ENCODE peak calls at places on chromosomes 4 and X, in ten cellular contexts. J is ascending aorta, V is heart right ventricle, Y is endothelial cell of umbilical vein, G is stomach, L is thoracic aorta, A is cardiac muscle cell, T is right lobe of liver, Z is astrocyte, K is GM12878. F is an unnamed sample. For H3K9me3, the result is how much of the 10 kb centered on the place peaks cover.

GRCh38 chr4:96986800-96987199 is 1146.9 kb downstream of the PDHA2 start:
- DNase-seq in Y (no peak), K (no peak), V (no peak), Z (no peak), G (no peak), A (no peak), L (no peak), J (no peak), T (no peak), F (no peak)

GRCh38 chr4:110216079-110216478 is 17.7 kb upstream of the ELOVL6 start:
- DNase-seq in T (no peak), J (no peak), A (peak), K (no peak), G (no peak), Y (no peak), L (no peak), V (no peak), Z (no peak), F (no peak)

GRCh38 chr4:138958519-138958918 is 57.1 kb upstream of the NOCT start:
- DNase-seq in K (no peak), A (peak), Y (no peak), V (no peak), Z (no peak), L (no peak), G (no peak), J (no peak), T (no peak), F (no peak)

GRCh38 chr4:187027231-187027760 is 303.6 kb upstream of the FAT1 start:
- DNase-seq in T (no peak), G (no peak), J (no peak), A (no peak), Y (no peak), L (no peak), K (no peak), Z (no peak), V (no peak), F (no peak)

GRCh38 chrX:150094996-150095395 is 156.7 kb upstream of the EOLA2 start:
- DNase-seq in V (no peak), J (no peak), G (no peak), K (no peak), T (no peak), Z (peak), A (no peak), Y (peak), L (no peak), F (no peak)

GRCh38 chr4:55175779-55176231 is 50.4 kb upstream of the KDR start:
- DNase-seq in L (no peak), G (no peak), Z (peak), A (peak), K (no peak), Y (peak), V (no peak), T (no peak), J (no peak), F (no peak)

GRCh38 chrX:37787353-37787869 is 7.6 kb downstream of the CYBB start:
- DNase-seq in T (no peak), L (no peak), V (no peak), K (no peak), J (no peak), Z (no peak), A (no peak), G (no peak), Y (no peak), F (no peak)

GRCh38 chr4:149735796-149736195 is 79.8 kb downstream of the IQCM start:
- DNase-seq in J (no peak), T (no peak), Z (no peak), Y (no peak), G (no peak), L (no peak), A (peak), K (no peak), V (no peak), F (no peak)

GRCh38 chrX:13081385-13082285 is 37.2 kb upstream of the FAM9C start:
- DNase-seq in T (no peak), V (no peak), J (no peak), A (peak), L (no peak), Z (no peak), G (no peak), Y (no peak), K (peak), F (no peak)

GRCh38 chr4:83115000-83115399 is 471 bp upstream of the PLAC8 start:
- DNase-seq in Y (no peak), V (no peak), G (no peak), K (no peak), J (no peak), L (no peak), Z (peak), T (no peak), A (peak), F (no peak)

GRCh38 chr4:121484633-121485032 is 103.8 kb upstream of the QRFPR start:
- DNase-seq in A (peak), J (no peak), Y (peak), K (no peak), V (no peak), L (no peak), G (peak), T (no peak), Z (peak), F (no peak)

GRCh38 chrX:84162401-84162800 is 25.6 kb downstream of the RPS6KA6 start:
- DNase-seq in Z (no peak), T (no peak), K (no peak), G (no peak), V (no peak), A (no peak), L (no peak), Y (no peak), J (no peak), F (no peak)

GRCh38 chr4:16431871-16432270 is 205.6 kb upstream of the TAPT1 start:
- DNase-seq in G (no peak), J (no peak), K (no peak), A (no peak), Y (no peak), Z (no peak), V (no peak), L (no peak), T (no peak), F (no peak)

GRCh38 chr4:128461300-128462103 is 173.9 kb upstream of the PGRMC2 start:
- DNase-seq in V (no peak), Y (peak), G (no peak), Z (peak), L (no peak), J (no peak), K (no peak), A (peak), T (no peak), F (no peak)

GRCh38 chr4:145043306-145043705 is 54.7 kb downstream of the ANAPC10 start:
- DNase-seq in L (no peak), Y (no peak), T (no peak), G (no peak), Z (peak), A (no peak), V (no peak), J (no peak), K (no peak), F (no peak)

GRCh38 chrX:115898382-115899001 is 272.1 kb upstream of the AGTR2 start:
- DNase-seq in Z (no peak), T (no peak), A (no peak), K (no peak), Y (no peak), L (no peak), G (peak), V (no peak), J (peak), F (peak)

GRCh38 chrX:16022580-16023170 is 100.7 kb upstream of the GRPR start:
- DNase-seq in Z (peak), L (no peak), G (no peak), K (no peak), J (no peak), V (no peak), Y (peak), A (peak), T (no peak), F (no peak)

GRCh38 chr4:158016511-158016910 is 156.3 kb downstream of the GASK1B start:
- DNase-seq in V (no peak), Z (peak), A (peak), Y (peak), G (no peak), J (no peak), K (no peak), T (no peak), L (no peak), F (no peak)

GRCh38 chr4:118826723-118827444 is 9.0 kb downstream of the SEC24D start:
- DNase-seq in G (no peak), L (no peak), V (no peak), A (no peak), J (no peak), K (no peak), Y (no peak), T (peak), Z (no peak), F (no peak)

GRCh38 chr4:79083406-79084010 is 144.3 kb upstream of the PAQR3 start:
- DNase-seq in G (no peak), T (no peak), L (no peak), K (no peak), A (peak), J (no peak), V (no peak), Y (no peak), Z (no peak), F (no peak)

GRCh38 chrX:135304741-135305140 is 4.5 kb upstream of the ETDC start:
- DNase-seq in V (no peak), Y (no peak), K (no peak), Z (no peak), A (no peak), G (no peak), L (no peak), J (no peak), T (no peak), F (no peak)

GRCh38 chr4:107094332-107094731 is 58.2 kb upstream of the DKK2 start:
- DNase-seq in Y (peak), A (peak), L (no peak), T (no peak), J (no peak), V (no peak), K (no peak), Z (peak), G (no peak), F (no peak)

GRCh38 chr4:89653012-89653411 is 183.9 kb downstream of the SNCA start:
- DNase-seq in J (no peak), G (no peak), Z (no peak), K (no peak), Y (peak), V (no peak), L (no peak), T (no peak), A (no peak), F (no peak)

GRCh38 chr4:154686838-154687237 is 57.0 kb upstream of the LRAT start:
- DNase-seq in A (no peak), K (no peak), L (no peak), G (no peak), Z (no peak), Y (no peak), J (no peak), V (no peak), T (no peak), F (no peak)

GRCh38 chrX:152061557-152061956 is 76.8 kb downstream of the MAGEA10 start:
- DNase-seq in V (no peak), K (no peak), Y (no peak), T (no peak), Z (no peak), A (no peak), G (no peak), L (no peak), J (no peak), F (no peak)

GRCh38 chr4:13059015-13059414 is 425.1 kb downstream of the RAB28 start:
- DNase-seq in J (no peak), Y (no peak), A (no peak), G (no peak), Z (no peak), T (no peak), L (no peak), V (no peak), K (no peak), F (no peak)

DNA sequence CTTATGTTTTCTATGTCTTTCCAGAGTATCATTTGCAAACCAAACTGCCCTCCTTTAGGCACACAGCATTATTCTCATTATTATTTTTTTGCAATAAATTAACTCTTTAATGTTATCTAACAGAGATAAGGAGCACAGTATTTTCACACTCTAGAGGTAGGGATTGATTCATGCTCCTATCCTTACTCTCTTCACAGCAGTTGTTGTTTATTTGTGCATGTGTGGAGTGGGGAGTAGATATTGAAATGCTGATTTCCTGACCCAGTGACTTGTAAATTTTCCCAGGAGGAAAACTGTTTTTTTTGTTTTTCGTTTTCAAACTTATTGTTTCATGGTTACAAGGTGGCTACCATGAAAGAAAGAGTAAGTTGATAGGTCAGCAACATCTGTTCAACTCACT is 140.0 kb downstream of the NPFFR2 start:
- DNase-seq in Z (no peak), L (no peak), G (no peak), T (no peak), K (no peak), Y (no peak), J (no peak), A (no peak), V (no peak), F (no peak)
- H3K9me3 ChIP-seq in Z (under half), L (under half), G (under half), T (under half), K (under half), Y (under half), J (under half), A (under half), V (under half), F (under half)

GRCh38 chrX:131816551-131817136 is 206.5 kb upstream of the STK26 start:
- DNase-seq in Y (peak), K (peak), V (no peak), J (peak), L (no peak), G (peak), T (no peak), A (no peak), Z (peak), F (peak)
- TF ChIP-seq CTCF in Y (no peak), K (peak), V (peak), J (peak), L (no peak), G (peak), T (peak), A (no peak), Z (no peak), F (peak)

DNA sequence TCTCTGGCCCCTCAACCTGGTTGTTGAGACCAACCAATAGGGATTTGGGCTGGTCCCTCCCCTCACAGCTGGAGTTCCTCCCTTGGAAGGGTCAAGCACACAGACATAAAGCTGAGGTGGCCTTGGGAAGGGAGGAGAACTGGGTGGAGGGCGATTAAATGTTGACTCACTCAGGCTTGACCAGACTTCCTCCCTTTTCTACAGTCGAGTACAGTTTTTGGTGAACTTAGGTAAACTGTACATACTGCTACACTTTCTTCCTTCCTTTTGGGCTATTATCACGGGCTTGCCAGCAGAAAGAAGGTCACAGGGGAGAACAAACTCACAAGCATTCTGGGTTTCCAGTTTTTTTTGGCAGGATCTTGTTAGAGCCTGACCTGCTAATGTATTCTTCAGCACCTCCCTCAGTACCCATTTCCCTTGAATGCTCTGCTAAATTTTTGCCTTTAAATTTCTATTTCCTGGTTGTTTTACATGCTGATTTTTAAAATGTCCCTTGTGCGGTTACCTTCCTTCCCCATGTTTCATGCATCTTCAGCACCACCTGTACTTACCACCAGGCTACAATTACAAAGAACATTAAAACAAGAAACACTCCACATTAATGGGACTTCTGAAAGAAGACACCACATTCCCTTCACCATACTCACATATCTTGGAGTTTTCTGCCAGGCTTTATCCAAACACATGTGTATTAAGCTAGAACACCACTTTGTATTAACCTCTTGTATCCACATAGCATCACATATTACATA is 135.3 kb upstream of the RASGEF1B start:
- DNase-seq in Y (no peak), Z (no peak), J (no peak), K (no peak), T (no peak), G (no peak), L (no peak), V (no peak), A (peak), F (no peak)
- H3K4me3 ChIP-seq in Y (no peak), Z (no peak), J (no peak), K (no peak), T (no peak), G (no peak), L (no peak), V (no peak), A (no peak), F (no peak)

GRCh38 chrX:1051421-1051820 is 161.0 kb downstream of the CRLF2 start:
- DNase-seq in A (no peak), Y (no peak), V (no peak), L (no peak), J (no peak), G (no peak), T (no peak), K (no peak), Z (no peak), F (no peak)

GRCh38 chrX:1053072-1053471 is 159.4 kb downstream of the CRLF2 start:
- DNase-seq in L (no peak), T (no peak), K (no peak), A (no peak), G (no peak), Y (no peak), V (no peak), J (no peak), Z (no peak), F (no peak)

GRCh38 chrX:1052021-1052420 is 160.4 kb downstream of the CRLF2 start:
- DNase-seq in Z (no peak), A (no peak), K (no peak), L (no peak), G (no peak), Y (no peak), J (no peak), V (no peak), T (no peak), F (no peak)
- H3K9me3 ChIP-seq in Z (under half), A (under half), K (under half), L (under half), G (half or more), Y (under half), J (under half), V (under half), T (under half), F (under half)

GRCh38 chr4:53365121-53365485 is 758 bp downstream of the SCFD2 start:
- DNase-seq in L (no peak), T (no peak), V (no peak), Y (no peak), K (no peak), A (peak), J (no peak), G (no peak), Z (no peak), F (no peak)
- TF ChIP-seq CTCF in L (no peak), T (no peak), V (no peak), Y (no peak), K (no peak), A (no peak), J (no peak), G (no peak), Z (no peak), F (no peak)